ENCODE peak calls at places on chromosomes 4 and X, in six cellular contexts. One of them, this sample, is unnamed.

GRCh38 chrX:21985332-21985777 is 44.8 kb downstream of the SMS start:
- DNase-seq in neuronal stem cell: peak; percentile 65
- DNase-seq in astrocyte: peak; percentile 51
- DNase-seq in GM23338: peak; percentile 72
- DNase-seq in heart right ventricle: peak; percentile 50
- DNase-seq in upper lobe of right lung: no peak
- DNase-seq in this sample: peak; percentile 15

GRCh38 chrX:48958635-48959094 is 1.3 kb upstream of the OTUD5 start:
- DNase-seq in neuronal stem cell: no peak
- DNase-seq in astrocyte: peak; percentile 42
- DNase-seq in GM23338: peak; percentile 10
- DNase-seq in heart right ventricle: peak; percentile 37
- DNase-seq in upper lobe of right lung: peak; percentile 64
- DNase-seq in this sample: no peak

GRCh38 chr4:1743975-1744374 is 22.7 kb downstream of the TACC3 start:
- DNase-seq in neuronal stem cell: no peak
- DNase-seq in astrocyte: no peak
- DNase-seq in GM23338: no peak
- DNase-seq in heart right ventricle: no peak
- DNase-seq in upper lobe of right lung: no peak
- DNase-seq in this sample: no peak

GRCh38 chr4:112083587-112084347 is 61.5 kb upstream of the FAM241A start:
- DNase-seq in neuronal stem cell: no peak
- DNase-seq in astrocyte: no peak
- DNase-seq in GM23338: no peak
- DNase-seq in heart right ventricle: no peak
- DNase-seq in upper lobe of right lung: no peak
- DNase-seq in this sample: no peak

GRCh38 chrX:31423575-31424284 is 351.9 kb upstream of the FTHL17 start:
- DNase-seq in neuronal stem cell: no peak
- DNase-seq in astrocyte: peak; percentile 32
- DNase-seq in GM23338: peak; percentile 47
- DNase-seq in heart right ventricle: peak; percentile 37
- DNase-seq in upper lobe of right lung: no peak
- DNase-seq in this sample: no peak

GRCh38 chrX:41116948-41117347 is 31.7 kb downstream of the USP9X start:
- DNase-seq in neuronal stem cell: no peak
- DNase-seq in astrocyte: no peak
- DNase-seq in GM23338: no peak
- DNase-seq in heart right ventricle: no peak
- DNase-seq in upper lobe of right lung: no peak
- DNase-seq in this sample: no peak

GRCh38 chrX:66015906-66016689 is 23.8 kb downstream of the VSIG4 start:
- DNase-seq in neuronal stem cell: no peak
- DNase-seq in astrocyte: no peak
- DNase-seq in GM23338: no peak
- DNase-seq in heart right ventricle: no peak
- DNase-seq in upper lobe of right lung: no peak
- DNase-seq in this sample: no peak

GRCh38 chr4:681736-682451 is 7.1 kb downstream of the SLC49A3 start:
- DNase-seq in neuronal stem cell: no peak
- DNase-seq in astrocyte: no peak
- DNase-seq in GM23338: peak; percentile 72
- DNase-seq in heart right ventricle: no peak
- DNase-seq in upper lobe of right lung: peak; percentile 85
- DNase-seq in this sample: no peak

GRCh38 chr4:138259801-138260200 is 17.7 kb upstream of the SLC7A11 start:
- DNase-seq in neuronal stem cell: no peak
- DNase-seq in astrocyte: peak; percentile 80
- DNase-seq in GM23338: no peak
- DNase-seq in heart right ventricle: no peak
- DNase-seq in upper lobe of right lung: no peak
- DNase-seq in this sample: no peak

GRCh38 chr4:7980036-7980435 is 40.4 kb upstream of the AFAP1 start:
- DNase-seq in neuronal stem cell: no peak
- DNase-seq in astrocyte: peak; percentile 40
- DNase-seq in GM23338: no peak
- DNase-seq in heart right ventricle: no peak
- DNase-seq in upper lobe of right lung: no peak
- DNase-seq in this sample: no peak

GRCh38 chrX:65679071-65679540 is 11.7 kb downstream of the MSN start:
- DNase-seq in neuronal stem cell: no peak
- DNase-seq in astrocyte: peak; percentile 74
- DNase-seq in GM23338: no peak
- DNase-seq in heart right ventricle: peak; percentile 30
- DNase-seq in upper lobe of right lung: no peak
- DNase-seq in this sample: no peak

GRCh38 chrX:40041915-40042314 is 55.8 kb downstream of the BCOR start:
- DNase-seq in neuronal stem cell: no peak
- DNase-seq in astrocyte: no peak
- DNase-seq in GM23338: no peak
- DNase-seq in heart right ventricle: no peak
- DNase-seq in upper lobe of right lung: no peak
- DNase-seq in this sample: no peak

GRCh38 chrX:134239016-134239415 is 2.0 kb downstream of the CCDC160 start:
- DNase-seq in neuronal stem cell: no peak
- DNase-seq in astrocyte: no peak
- DNase-seq in GM23338: no peak
- DNase-seq in heart right ventricle: no peak
- DNase-seq in upper lobe of right lung: no peak
- DNase-seq in this sample: no peak

GRCh38 chrX:134074151-134074550 is 88.8 kb upstream of the GPC3 start:
- DNase-seq in neuronal stem cell: no peak
- DNase-seq in astrocyte: no peak
- DNase-seq in GM23338: no peak
- DNase-seq in heart right ventricle: no peak
- DNase-seq in upper lobe of right lung: no peak
- DNase-seq in this sample: no peak

GRCh38 chr4:167713756-167714155 is 378.6 kb upstream of the ANXA10 start:
- DNase-seq in neuronal stem cell: no peak
- DNase-seq in astrocyte: peak; percentile 39
- DNase-seq in GM23338: no peak
- DNase-seq in heart right ventricle: no peak
- DNase-seq in upper lobe of right lung: no peak
- DNase-seq in this sample: no peak

GRCh38 chr4:102061133-102061532 is 270.6 kb downstream of the BANK1 start:
- DNase-seq in neuronal stem cell: no peak
- DNase-seq in astrocyte: no peak
- DNase-seq in GM23338: no peak
- DNase-seq in heart right ventricle: no peak
- DNase-seq in upper lobe of right lung: no peak
- DNase-seq in this sample: no peak

GRCh38 chrX:85243155-85243554 is 424 bp downstream of the SATL1 start:
- DNase-seq in neuronal stem cell: no peak
- DNase-seq in astrocyte: no peak
- DNase-seq in GM23338: no peak
- DNase-seq in heart right ventricle: no peak
- DNase-seq in upper lobe of right lung: no peak
- DNase-seq in this sample: no peak

GRCh38 chrX:19869195-19869594 is 18.2 kb downstream of the SH3KBP1 start:
- DNase-seq in neuronal stem cell: no peak
- DNase-seq in astrocyte: no peak
- DNase-seq in GM23338: no peak
- DNase-seq in heart right ventricle: no peak
- DNase-seq in upper lobe of right lung: no peak
- DNase-seq in this sample: no peak

GRCh38 chrX:40087574-40088298 is 10.0 kb downstream of the BCOR start:
- DNase-seq in neuronal stem cell: no peak
- DNase-seq in astrocyte: no peak
- DNase-seq in GM23338: no peak
- DNase-seq in heart right ventricle: no peak
- DNase-seq in upper lobe of right lung: no peak
- DNase-seq in this sample: no peak

GRCh38 chrX:129724767-129725166 is 14.0 kb upstream of the XPNPEP2 start:
- DNase-seq in neuronal stem cell: no peak
- DNase-seq in astrocyte: no peak
- DNase-seq in GM23338: peak; percentile 1
- DNase-seq in heart right ventricle: no peak
- DNase-seq in upper lobe of right lung: no peak
- DNase-seq in this sample: no peak

GRCh38 chrX:35098419-35098818 is 155.8 kb downstream of the FAM47B start:
- DNase-seq in neuronal stem cell: no peak
- DNase-seq in astrocyte: no peak
- DNase-seq in GM23338: no peak
- DNase-seq in heart right ventricle: no peak
- DNase-seq in upper lobe of right lung: no peak
- DNase-seq in this sample: no peak

GRCh38 chrX:131068945-131069719 is 11.0 kb downstream of the ARHGAP36 start:
- DNase-seq in neuronal stem cell: peak; percentile 49
- DNase-seq in astrocyte: no peak
- DNase-seq in GM23338: peak; percentile 84
- DNase-seq in heart right ventricle: no peak
- DNase-seq in upper lobe of right lung: no peak
- DNase-seq in this sample: no peak

GRCh38 chr4:119726505-119726904 is 97.9 kb upstream of the PDE5A start:
- DNase-seq in neuronal stem cell: no peak
- DNase-seq in astrocyte: peak; percentile 75
- DNase-seq in GM23338: no peak
- DNase-seq in heart right ventricle: no peak
- DNase-seq in upper lobe of right lung: no peak
- DNase-seq in this sample: no peak

GRCh38 chrX:119292445-119292844 is 56.4 kb downstream of the PGRMC1 start:
- DNase-seq in neuronal stem cell: no peak
- DNase-seq in astrocyte: no peak
- DNase-seq in GM23338: peak; percentile 24
- DNase-seq in heart right ventricle: no peak
- DNase-seq in upper lobe of right lung: no peak
- DNase-seq in this sample: no peak

GRCh38 chr4:123616970-123617392 is 220.4 kb downstream of the SPRY1 start:
- DNase-seq in neuronal stem cell: no peak
- DNase-seq in astrocyte: no peak
- DNase-seq in GM23338: peak; percentile 42
- DNase-seq in heart right ventricle: peak; percentile 86
- DNase-seq in upper lobe of right lung: no peak
- DNase-seq in this sample: peak; percentile 30

GRCh38 chr4:35520059-35520458 is 724.3 kb downstream of the ARAP2 start:
- DNase-seq in neuronal stem cell: no peak
- DNase-seq in astrocyte: no peak
- DNase-seq in GM23338: no peak
- DNase-seq in heart right ventricle: no peak
- DNase-seq in upper lobe of right lung: no peak
- DNase-seq in this sample: no peak

GRCh38 chr4:94978904-94979303 is 221.1 kb downstream of the BMPR1B start:
- DNase-seq in neuronal stem cell: no peak
- DNase-seq in astrocyte: peak; percentile 55
- DNase-seq in GM23338: no peak
- DNase-seq in heart right ventricle: no peak
- DNase-seq in upper lobe of right lung: no peak
- DNase-seq in this sample: no peak

GRCh38 chr4:85459736-85460135 is 15.2 kb upstream of the ARHGAP24 start:
- DNase-seq in neuronal stem cell: no peak
- DNase-seq in astrocyte: no peak
- DNase-seq in GM23338: no peak
- DNase-seq in heart right ventricle: no peak
- DNase-seq in upper lobe of right lung: no peak
- DNase-seq in this sample: no peak

GRCh38 chr4:135731681-135732080 is 1530.1 kb upstream of the PABPC4L start:
- DNase-seq in neuronal stem cell: no peak
- DNase-seq in astrocyte: no peak
- DNase-seq in GM23338: no peak
- DNase-seq in heart right ventricle: no peak
- DNase-seq in upper lobe of right lung: no peak
- DNase-seq in this sample: no peak

GRCh38 chr4:135735543-135735942 is 1534.0 kb upstream of the PABPC4L start:
- DNase-seq in neuronal stem cell: no peak
- DNase-seq in astrocyte: no peak
- DNase-seq in GM23338: no peak
- DNase-seq in heart right ventricle: no peak
- DNase-seq in upper lobe of right lung: no peak
- DNase-seq in this sample: no peak

GRCh38 chr4:135732448-135732847 is 1530.9 kb upstream of the PABPC4L start:
- DNase-seq in neuronal stem cell: no peak
- DNase-seq in astrocyte: no peak
- DNase-seq in GM23338: no peak
- DNase-seq in heart right ventricle: no peak
- DNase-seq in upper lobe of right lung: no peak
- DNase-seq in this sample: no peak
- H3K27ac ChIP-seq in neuronal stem cell: no peak overlapping the region
- H3K27ac ChIP-seq in astrocyte: no peak overlapping the region
- H3K27ac ChIP-seq in GM23338: no peak overlapping the region
- H3K27ac ChIP-seq in heart right ventricle: no peak overlapping the region
- H3K27ac ChIP-seq in upper lobe of right lung: no peak overlapping the region
- H3K27ac ChIP-seq in this sample: no peak overlapping the region

GRCh38 chr4:120853101-120853940 is 69.2 kb downstream of the PRDM5 start:
- DNase-seq in neuronal stem cell: no peak
- DNase-seq in astrocyte: peak; percentile 55
- DNase-seq in GM23338: no peak
- DNase-seq in heart right ventricle: no peak
- DNase-seq in upper lobe of right lung: no peak
- DNase-seq in this sample: no peak
- H3K27me3 ChIP-seq in neuronal stem cell: no peaks in the 10 kb centered on the region
- H3K27me3 ChIP-seq in astrocyte: no peaks in the 10 kb centered on the region
- H3K27me3 ChIP-seq in GM23338: no peaks in the 10 kb centered on the region
- H3K27me3 ChIP-seq in heart right ventricle: no peaks in the 10 kb centered on the region
- H3K27me3 ChIP-seq in upper lobe of right lung: no peaks in the 10 kb centered on the region
- H3K27me3 ChIP-seq in this sample: no peaks in the 10 kb centered on the region

GRCh38 chrX:9562851-9563250 is 98.0 kb downstream of the TBL1X start:
- DNase-seq in neuronal stem cell: no peak
- DNase-seq in astrocyte: peak; percentile 90
- DNase-seq in GM23338: no peak
- DNase-seq in heart right ventricle: no peak
- DNase-seq in upper lobe of right lung: no peak
- DNase-seq in this sample: no peak
- H3K27ac ChIP-seq in neuronal stem cell: no peak overlapping the region
- H3K27ac ChIP-seq in astrocyte: peak overlapping the region; percentile 22
- H3K27ac ChIP-seq in GM23338: no peak overlapping the region
- H3K27ac ChIP-seq in heart right ventricle: peak overlapping the region; percentile 50
- H3K27ac ChIP-seq in upper lobe of right lung: no peak overlapping the region
- H3K27ac ChIP-seq in this sample: no peak overlapping the region

DNA sequence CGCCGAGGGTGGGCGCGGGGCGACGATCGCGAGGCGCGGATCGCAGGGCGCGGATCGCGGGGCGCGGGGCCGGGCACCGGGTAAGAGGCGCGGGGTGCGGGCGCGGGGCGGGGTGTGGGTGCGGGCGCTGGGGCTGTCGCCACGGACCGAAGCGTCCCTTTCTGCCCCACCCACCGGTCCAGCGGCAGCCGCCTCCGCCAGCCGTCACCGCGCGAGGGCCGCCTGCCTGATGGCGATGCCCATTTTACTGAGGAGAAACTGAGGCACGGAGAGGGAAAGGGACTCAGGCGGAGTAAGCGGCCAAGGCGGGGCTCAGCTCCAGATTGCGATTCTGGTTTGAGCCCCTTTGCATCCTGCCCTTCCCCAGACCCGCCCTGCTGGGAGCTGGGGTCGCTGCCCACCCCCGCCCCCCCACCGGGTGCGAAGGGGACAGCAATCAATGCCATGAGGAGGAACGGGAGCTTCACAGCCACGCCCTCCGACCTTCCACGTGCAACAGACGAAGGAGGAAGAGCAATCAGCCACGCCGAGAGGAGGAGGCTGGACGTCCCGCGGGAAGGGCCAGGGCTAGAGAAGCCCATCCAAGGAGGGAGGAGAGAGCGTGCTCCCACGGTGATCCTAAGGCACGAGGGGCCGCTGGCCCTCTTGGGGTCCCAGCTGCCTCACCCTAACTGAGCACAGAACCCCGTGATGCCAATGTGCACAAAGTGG is 10.9 kb upstream of the MAN2B2 start:
- DNase-seq in neuronal stem cell: no peak
- DNase-seq in astrocyte: no peak
- DNase-seq in GM23338: peak; percentile 18
- DNase-seq in heart right ventricle: no peak
- DNase-seq in upper lobe of right lung: no peak
- DNase-seq in this sample: no peak
- H3K27me3 ChIP-seq in neuronal stem cell: peaks cover 66% of the 10 kb centered on the region
- H3K27me3 ChIP-seq in astrocyte: peaks cover 33% of the 10 kb centered on the region
- H3K27me3 ChIP-seq in GM23338: peaks cover 67% of the 10 kb centered on the region
- H3K27me3 ChIP-seq in heart right ventricle: peaks cover 41% of the 10 kb centered on the region
- H3K27me3 ChIP-seq in upper lobe of right lung: peaks cover 48% of the 10 kb centered on the region
- H3K27me3 ChIP-seq in this sample: peaks cover 56% of the 10 kb centered on the region

GRCh38 chr4:82431831-82432230 is 1.4 kb downstream of the ENOPH1 start:
- DNase-seq in neuronal stem cell: no peak
- DNase-seq in astrocyte: no peak
- DNase-seq in GM23338: no peak
- DNase-seq in heart right ventricle: no peak
- DNase-seq in upper lobe of right lung: no peak
- DNase-seq in this sample: no peak
- H3K27ac ChIP-seq in neuronal stem cell: no peak overlapping the region
- H3K27ac ChIP-seq in astrocyte: no peak overlapping the region
- H3K27ac ChIP-seq in GM23338: no peak overlapping the region
- H3K27ac ChIP-seq in heart right ventricle: no peak overlapping the region
- H3K27ac ChIP-seq in upper lobe of right lung: no peak overlapping the region
- H3K27ac ChIP-seq in this sample: no peak overlapping the region

This sample was measured in CD4-positive, alpha-beta T cell.